ENCODE peak calls at places on chromosomes 12 and 14, in ten cellular contexts. Q is spleen; U is body of pancreas; G is astrocyte of the cerebellum; D is DND-41; S is osteoblast; L is ovary; I is neural progenitor cell; X is cardiac muscle cell; P is CD8-positive, alpha-beta T cell. Z is an unnamed sample.

GRCh38 chr14:100334904-100335303 is 11.8 kb downstream of the SLC25A47 start:
- DNase-seq in Q (peak), X (no peak), S (peak), I (no peak), U (no peak), P (no peak), D (no peak), G (no peak), L (peak), Z (no peak)

GRCh38 chr12:104154806-104155205 is 16.8 kb upstream of the NFYB start:
- DNase-seq in L (no peak), D (no peak), P (no peak), U (no peak), X (no peak), G (no peak), Q (no peak), I (peak), S (no peak), Z (no peak)

GRCh38 chr14:95075789-95076188 is 81.5 kb downstream of the DICER1 start:
- DNase-seq in G (no peak), Q (no peak), I (no peak), X (no peak), P (no peak), L (no peak), S (no peak), D (no peak), U (no peak), Z (no peak)

GRCh38 chr14:55136241-55136640 is 7.2 kb downstream of the LGALS3 start:
- DNase-seq in P (no peak), U (no peak), X (peak), L (no peak), S (peak), I (no peak), Q (no peak), D (no peak), G (peak), Z (no peak)

GRCh38 chr14:24895243-24895583 is 154.7 kb downstream of the STXBP6 start:
- DNase-seq in S (no peak), U (no peak), X (peak), Q (no peak), L (no peak), D (no peak), I (peak), G (peak), P (no peak), Z (no peak)

GRCh38 chr14:74911221-74911620 is 11.8 kb downstream of the RPS6KL1 start:
- DNase-seq in D (no peak), P (no peak), G (no peak), I (no peak), L (no peak), U (no peak), Q (no peak), S (peak), X (no peak), Z (no peak)

GRCh38 chr12:13701502-13701901 is 279.9 kb downstream of the GRIN2B start:
- DNase-seq in I (no peak), D (no peak), Q (no peak), X (no peak), G (no peak), S (no peak), U (no peak), L (no peak), P (no peak), Z (no peak)

GRCh38 chr12:70271025-70271424 is 27.8 kb downstream of the CNOT2 start:
- DNase-seq in Q (no peak), G (no peak), X (no peak), L (no peak), I (no peak), D (no peak), P (no peak), S (no peak), U (no peak), Z (no peak)

GRCh38 chr12:108634225-108634795 is 616 bp upstream of the SELPLG start:
- DNase-seq in P (peak), X (no peak), Q (peak), L (peak), D (peak), G (no peak), S (no peak), I (no peak), U (no peak), Z (peak)

GRCh38 chr12:54935235-54935951 is 49.2 kb downstream of the TESPA1 start:
- DNase-seq in G (peak), X (peak), D (no peak), L (no peak), S (no peak), U (no peak), P (peak), Q (no peak), I (no peak), Z (peak)

DNA sequence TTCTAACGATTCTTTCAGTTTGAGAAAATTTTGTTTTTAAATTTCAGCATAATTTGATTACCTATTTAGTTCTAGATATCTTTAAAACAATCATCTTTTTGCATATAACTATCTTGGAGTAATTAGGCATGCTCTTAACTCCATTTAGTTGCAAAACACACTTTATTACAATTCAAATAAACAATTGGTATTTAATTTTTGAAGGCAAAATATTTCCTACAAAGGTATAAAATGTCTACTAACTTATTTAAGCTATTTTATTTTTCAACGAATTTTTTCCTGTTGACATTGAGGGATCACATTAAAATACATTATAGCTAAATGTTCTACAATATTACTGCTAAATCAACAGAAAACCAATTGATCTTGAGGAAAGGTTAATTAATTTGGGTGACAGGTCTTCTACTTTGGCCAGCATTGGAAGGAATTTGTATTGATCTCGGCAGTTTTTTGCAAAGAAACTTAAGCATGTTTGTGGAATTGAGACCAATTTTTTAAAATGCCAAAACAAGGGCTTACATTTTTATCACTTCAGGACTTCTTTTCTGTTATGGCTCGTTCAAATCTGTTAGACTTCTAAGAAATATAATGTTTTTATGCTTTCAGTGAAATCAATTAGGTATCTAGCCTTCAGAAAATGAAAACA is 8.1 kb downstream of the FOXA1 start:
- DNase-seq in L (no peak), G (no peak), P (no peak), Q (no peak), U (no peak), I (no peak), D (no peak), X (no peak), S (no peak), Z (no peak)
- H3K4me3 ChIP-seq in L (no peak), G (no peak), P (no peak), Q (no peak), U (no peak), I (no peak), D (no peak), X (no peak), S (no peak), Z (no peak)

DNA sequence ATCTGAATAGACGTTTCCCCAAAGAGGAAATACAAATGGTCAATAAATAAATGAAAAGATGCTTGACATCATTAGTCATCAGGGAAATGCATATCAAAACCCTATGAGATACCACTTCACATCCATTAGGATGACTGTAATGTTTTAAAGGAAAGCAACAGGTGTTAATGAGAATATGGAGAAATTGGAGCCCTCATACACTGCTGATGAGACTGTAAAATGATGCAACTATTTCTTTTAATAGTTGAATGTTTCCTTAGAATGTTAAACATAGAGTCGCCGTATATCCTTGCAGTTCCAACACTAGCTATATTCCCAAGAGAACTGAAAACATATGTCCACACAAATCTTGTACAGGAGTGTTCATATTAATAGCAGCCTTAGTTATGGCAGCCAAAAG is 133.2 kb downstream of the SLC38A4 start:
- DNase-seq in I (no peak), L (no peak), G (no peak), P (no peak), X (no peak), U (no peak), D (no peak), Q (no peak), S (no peak), Z (no peak)
- H3K4me3 ChIP-seq in I (no peak), L (no peak), G (no peak), P (no peak), X (no peak), U (no peak), D (no peak), Q (no peak), S (no peak), Z (no peak)

GRCh38 chr12:96326628-96327227 is 73.5 kb downstream of the CDK17 start:
- DNase-seq in G (no peak), D (no peak), Q (no peak), I (no peak), X (no peak), U (no peak), L (no peak), P (no peak), S (no peak), Z (no peak)
- H3K4me3 ChIP-seq in G (no peak), D (no peak), Q (no peak), I (no peak), X (no peak), U (no peak), L (no peak), P (no peak), S (no peak), Z (no peak)

GRCh38 chr12:131896811-131897270 is 2.4 kb downstream of the ULK1 start:
- DNase-seq in X (no peak), P (no peak), D (peak), U (no peak), L (no peak), G (no peak), S (peak), Q (peak), I (no peak), Z (peak)
- H3K4me3 ChIP-seq in X (no peak), P (peak), D (peak), U (no peak), L (peak), G (peak), S (peak), Q (peak), I (peak), Z (peak)

DNA sequence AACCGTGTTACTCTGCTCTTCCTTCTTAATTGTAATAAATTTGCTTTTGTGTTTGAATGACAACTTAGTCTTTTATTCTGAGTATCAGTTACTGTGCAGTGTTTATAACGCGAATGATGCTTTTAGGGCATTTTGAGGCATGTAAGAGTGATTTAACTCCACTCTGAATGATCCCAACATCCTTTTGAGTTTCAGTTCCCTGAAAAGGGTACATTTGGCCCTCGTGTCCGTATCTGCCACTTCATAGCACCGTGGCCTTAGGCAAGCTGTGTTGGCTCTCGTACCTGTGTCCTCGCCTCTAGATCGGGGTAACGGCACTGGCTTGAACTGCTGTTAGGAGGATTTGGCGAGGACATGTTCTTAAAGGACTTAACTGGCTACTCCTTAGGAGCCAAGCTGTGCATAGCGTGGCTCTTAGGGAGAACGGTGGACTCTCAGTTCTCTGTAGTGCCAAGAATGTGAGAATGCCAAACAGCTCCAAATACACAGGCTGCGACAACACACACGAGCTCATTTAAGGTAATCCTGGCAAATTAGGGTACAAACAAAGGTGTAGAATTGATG is 92.0 kb downstream of the PPP2R5C start:
- DNase-seq in L (no peak), U (no peak), I (peak), S (no peak), D (no peak), X (no peak), P (no peak), Q (no peak), G (no peak), Z (no peak)
- H3K4me3 ChIP-seq in L (no peak), U (no peak), I (no peak), S (no peak), D (no peak), X (no peak), P (no peak), Q (no peak), G (no peak), Z (no peak)

GRCh38 chr12:39619316-39619659 is 315 bp downstream of the ABCD2 start:
- DNase-seq in X (peak), Q (peak), G (no peak), U (peak), D (no peak), P (peak), L (no peak), I (peak), S (no peak), Z (no peak)

GRCh38 chr12:39619660-39620433 is at the start of gene ABCD2:
- DNase-seq in D (peak), X (peak), I (peak), G (peak), P (peak), S (peak), Q (peak), U (peak), L (peak), Z (peak)

GRCh38 chr12:39617887-39618286 is 1.7 kb downstream of the ABCD2 start:
- DNase-seq in S (no peak), G (no peak), X (no peak), D (no peak), U (no peak), L (no peak), P (no peak), I (no peak), Q (no peak), Z (no peak)

GRCh38 chr12:39616666-39617065 is 2.9 kb downstream of the ABCD2 start:
- DNase-seq in I (no peak), U (no peak), Q (no peak), D (no peak), S (no peak), G (no peak), P (no peak), L (no peak), X (no peak), Z (no peak)

DNA sequence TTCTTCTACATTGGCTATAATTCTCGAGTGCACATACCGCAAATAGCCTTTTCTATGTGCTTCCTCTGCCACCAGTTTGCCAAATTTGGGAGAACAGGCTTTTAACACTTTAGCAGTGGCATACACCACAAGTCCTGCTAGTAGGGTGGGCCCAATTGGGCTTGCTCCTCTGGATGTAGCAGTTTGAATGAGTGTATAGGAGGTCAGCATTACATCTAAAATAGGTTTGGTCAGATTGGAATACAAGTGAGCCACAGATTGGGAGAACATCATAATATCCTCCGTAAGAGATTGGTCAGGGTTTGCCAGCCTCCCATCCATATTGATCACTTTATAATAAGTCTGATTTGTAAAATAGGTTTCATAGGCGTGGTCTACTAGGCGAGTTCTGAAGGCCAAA is 902 bp downstream of the ABCD2 start:
- DNase-seq in S (no peak), X (no peak), I (no peak), U (no peak), G (no peak), P (no peak), L (no peak), D (no peak), Q (no peak), Z (no peak)
- H3K4me3 ChIP-seq in S (no peak), X (no peak), I (no peak), U (no peak), G (peak), P (peak), L (no peak), D (no peak), Q (peak), Z (no peak)

GRCh38 chr12:90023207-90023870 is 314.7 kb upstream of the ATP2B1 start:
- DNase-seq in U (no peak), Q (no peak), D (no peak), L (no peak), X (no peak), G (no peak), P (no peak), S (no peak), I (no peak), Z (no peak)

GRCh38 chr12:90020436-90020835 is 311.8 kb upstream of the ATP2B1 start:
- DNase-seq in U (no peak), Q (no peak), D (no peak), P (no peak), L (no peak), X (no peak), I (no peak), S (no peak), G (no peak), Z (no peak)

GRCh38 chr12:90024261-90024660 is 315.6 kb upstream of the ATP2B1 start:
- DNase-seq in U (no peak), D (no peak), S (peak), L (no peak), I (no peak), X (no peak), P (no peak), Q (no peak), G (no peak), Z (peak)

GRCh38 chr12:90020006-90020405 is 311.4 kb upstream of the ATP2B1 start:
- DNase-seq in L (no peak), P (no peak), Q (no peak), U (no peak), D (no peak), I (no peak), X (no peak), G (no peak), S (peak), Z (no peak)

GRCh38 chr12:90021729-90022249 is 313.2 kb upstream of the ATP2B1 start:
- DNase-seq in S (no peak), D (no peak), U (no peak), I (no peak), X (no peak), L (no peak), P (no peak), G (no peak), Q (no peak), Z (no peak)
- H3K4me3 ChIP-seq in S (no peak), D (no peak), U (no peak), I (no peak), X (no peak), L (no peak), P (no peak), G (no peak), Q (no peak), Z (no peak)

GRCh38 chr12:6273931-6274687 is 36.4 kb upstream of the PLEKHG6 start:
- DNase-seq in U (no peak), S (peak), D (no peak), G (no peak), P (no peak), Q (peak), L (no peak), X (peak), I (peak), Z (no peak)

GRCh38 chr12:6271281-6271680 is 39.2 kb upstream of the PLEKHG6 start:
- DNase-seq in P (no peak), I (no peak), U (no peak), L (no peak), D (no peak), G (no peak), Q (peak), X (no peak), S (peak), Z (no peak)

GRCh38 chr12:6273209-6273928 is 37.1 kb upstream of the PLEKHG6 start:
- DNase-seq in I (no peak), X (no peak), P (no peak), Q (peak), U (no peak), L (no peak), G (no peak), S (peak), D (no peak), Z (no peak)

GRCh38 chr12:6269986-6270385 is 40.5 kb upstream of the PLEKHG6 start:
- DNase-seq in U (no peak), I (no peak), X (no peak), L (no peak), Q (peak), S (no peak), D (no peak), G (no peak), P (no peak), Z (no peak)

GRCh38 chr12:6272300-6273208 is 37.9 kb upstream of the PLEKHG6 start:
- DNase-seq in G (no peak), U (no peak), L (no peak), X (no peak), P (no peak), I (no peak), S (peak), Q (peak), D (no peak), Z (no peak)
- H3K4me3 ChIP-seq in G (no peak), U (no peak), L (no peak), X (no peak), P (no peak), I (no peak), S (no peak), Q (no peak), D (no peak), Z (no peak)

GRCh38 chr12:27148373-27148772 is 66.0 kb upstream of the C12orf71 start:
- DNase-seq in D (no peak), S (peak), Q (no peak), P (no peak), X (no peak), I (no peak), U (no peak), L (no peak), G (no peak), Z (no peak)

GRCh38 chr12:27142102-27142721 is 59.8 kb upstream of the C12orf71 start:
- DNase-seq in I (peak), S (peak), P (peak), X (peak), Q (no peak), U (peak), L (peak), D (peak), G (peak), Z (peak)

GRCh38 chr12:27140478-27140969 is 58.1 kb upstream of the C12orf71 start:
- DNase-seq in L (no peak), I (no peak), P (no peak), S (no peak), G (no peak), U (no peak), D (no peak), Q (no peak), X (no peak), Z (no peak)

GRCh38 chr12:27148791-27149190 is 66.4 kb upstream of the C12orf71 start:
- DNase-seq in P (no peak), S (no peak), I (no peak), U (no peak), D (no peak), L (no peak), X (no peak), G (no peak), Q (no peak), Z (no peak)

DNA sequence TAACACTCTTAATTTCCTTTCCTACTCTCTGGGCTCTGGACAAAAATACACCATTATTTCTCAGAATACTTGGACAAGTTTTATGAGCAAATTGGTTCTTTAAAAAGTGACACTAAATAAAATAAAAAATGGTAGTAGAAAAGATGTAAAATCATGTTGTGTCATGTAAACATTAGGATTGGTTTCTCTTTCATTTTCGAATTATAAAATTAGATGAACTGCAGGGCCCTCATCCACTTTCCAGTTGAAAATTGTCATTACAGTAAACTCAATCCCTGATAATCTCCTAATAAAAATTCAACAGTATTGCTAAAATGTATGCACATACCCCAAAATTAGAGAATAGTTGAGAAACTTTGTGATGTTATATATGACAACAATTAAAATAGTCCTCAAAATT is 61.3 kb upstream of the C12orf71 start:
- DNase-seq in L (no peak), S (no peak), P (no peak), D (no peak), Q (no peak), I (no peak), X (peak), G (no peak), U (no peak), Z (no peak)
- H3K4me3 ChIP-seq in L (no peak), S (peak), P (no peak), D (no peak), Q (no peak), I (no peak), X (no peak), G (no peak), U (no peak), Z (peak)